ENCODE peak calls at places on chromosomes 13 and 19, in six cellular contexts. O, A, X, D, U and Y are unnamed samples. For H3K4me1, the result is how much of the 10 kb centered on the place peaks cover.

GRCh38 chr13:63107163-63107935 is 1691.7 kb upstream of the PCDH20 start:
- DNase-seq in D (no peak), U (no peak), O (no peak), A (no peak), X (peak), Y (no peak)

GRCh38 chr19:49597703-49597974 is 6.7 kb downstream of the PRR12 start:
- DNase-seq in U (no peak), O (no peak), A (no peak), X (no peak), D (no peak), Y (no peak)

GRCh38 chr13:20825476-20825875 is 51.7 kb upstream of the EEF1AKMT1 start:
- DNase-seq in X (peak), U (no peak), D (no peak), A (no peak), O (no peak), Y (no peak)

GRCh38 chr13:78194904-78195639 is 276.4 kb upstream of the EDNRB start:
- DNase-seq in U (no peak), A (no peak), D (no peak), O (no peak), X (peak), Y (no peak)

GRCh38 chr19:38304866-38305429 is 897 bp downstream of the C19orf33 start:
- DNase-seq in X (peak), O (peak), D (peak), U (no peak), A (peak), Y (peak)

GRCh38 chr19:48372904-48373303 is 8.7 kb downstream of the SYNGR4 start:
- DNase-seq in U (no peak), X (peak), D (no peak), O (no peak), A (no peak), Y (peak)

GRCh38 chr19:48351341-48351752 is 12.4 kb downstream of the TMEM143 start:
- DNase-seq in D (peak), U (peak), O (no peak), X (peak), A (peak), Y (peak)

GRCh38 chr19:48551437-48552302 is at the start of gene SULT2B1:
- DNase-seq in U (no peak), D (peak), X (no peak), O (peak), A (no peak), Y (peak)

GRCh38 chr13:113901642-113902041 is 37.8 kb upstream of the GAS6 start:
- DNase-seq in X (no peak), D (no peak), O (no peak), U (no peak), A (no peak), Y (peak)

GRCh38 chr13:113917096-113917495 is 53.2 kb upstream of the GAS6 start:
- DNase-seq in A (no peak), O (peak), X (no peak), D (no peak), U (no peak), Y (peak)

GRCh38 chr19:40908981-40909380 is 26.9 kb upstream of the CYP2A7 start:
- DNase-seq in D (no peak), A (no peak), X (no peak), O (no peak), U (no peak), Y (no peak)

GRCh38 chr19:50717891-50718254 is 1.7 kb downstream of the SHANK1 start:
- DNase-seq in A (no peak), O (no peak), D (no peak), X (no peak), U (no peak), Y (no peak)

GRCh38 chr19:1068111-1069001 is 1.4 kb downstream of the ARHGAP45 start:
- DNase-seq in D (peak), U (no peak), A (peak), X (no peak), O (no peak), Y (peak)

GRCh38 chr13:31920301-31920818 is 111.2 kb upstream of the FRY start:
- DNase-seq in O (no peak), X (no peak), D (no peak), A (no peak), U (no peak), Y (no peak)

GRCh38 chr13:52954838-52955237 is 73.8 kb upstream of the OLFM4 start:
- DNase-seq in A (no peak), O (no peak), U (no peak), X (no peak), D (no peak), Y (no peak)

GRCh38 chr19:15466851-15467733 is 2.7 kb upstream of the RASAL3 start:
- DNase-seq in A (no peak), U (no peak), X (peak), D (peak), O (no peak), Y (no peak)

GRCh38 chr19:9528757-9529336 is 9.6 kb downstream of the ZNF426 start:
- DNase-seq in U (no peak), O (no peak), D (no peak), X (peak), A (no peak), Y (no peak)

GRCh38 chr19:49930483-49931011 is 1.2 kb upstream of the NUP62 start:
- DNase-seq in X (no peak), O (no peak), U (peak), A (peak), D (peak), Y (peak)

GRCh38 chr13:55652657-55653056 is 1488.1 kb upstream of the PRR20A start:
- DNase-seq in D (no peak), A (no peak), X (no peak), O (no peak), U (no peak), Y (no peak)
- H3K4me1 ChIP-seq in D (under half), A (under half), X (under half), O (under half), U (under half), Y (under half)

GRCh38 chr13:109707044-109707794 is 79.2 kb downstream of the IRS2 start:
- DNase-seq in D (no peak), O (no peak), X (no peak), U (no peak), A (no peak), Y (peak)

GRCh38 chr13:109715902-109716301 is 70.5 kb downstream of the IRS2 start:
- DNase-seq in A (no peak), O (no peak), U (no peak), D (no peak), X (no peak), Y (no peak)

GRCh38 chr13:109708014-109708617 is 78.3 kb downstream of the IRS2 start:
- DNase-seq in U (no peak), X (no peak), A (no peak), D (no peak), O (no peak), Y (no peak)

GRCh38 chr13:109717686-109718085 is 68.7 kb downstream of the IRS2 start:
- DNase-seq in D (no peak), U (no peak), A (no peak), X (no peak), O (no peak), Y (no peak)

GRCh38 chr13:109712187-109712601 is 74.2 kb downstream of the IRS2 start:
- DNase-seq in U (no peak), O (no peak), D (no peak), X (no peak), A (no peak), Y (no peak)
- H3K4me3 ChIP-seq in U (no peak), O (no peak), D (no peak), X (no peak), A (no peak), Y (no peak)

GRCh38 chr19:35004517-35005255 is 4.6 kb downstream of the GRAMD1A start:
- DNase-seq in A (no peak), D (no peak), U (no peak), X (no peak), O (no peak), Y (no peak)

GRCh38 chr19:35006342-35006998 is 6.3 kb downstream of the GRAMD1A start:
- DNase-seq in U (no peak), A (no peak), O (peak), X (peak), D (no peak), Y (peak)

GRCh38 chr19:35005256-35005977 is 5.3 kb downstream of the GRAMD1A start:
- DNase-seq in O (no peak), D (no peak), X (no peak), U (no peak), A (no peak), Y (no peak)

GRCh38 chr19:35008891-35009341 is 8.8 kb downstream of the GRAMD1A start:
- DNase-seq in X (no peak), A (peak), O (no peak), U (peak), D (no peak), Y (no peak)

DNA sequence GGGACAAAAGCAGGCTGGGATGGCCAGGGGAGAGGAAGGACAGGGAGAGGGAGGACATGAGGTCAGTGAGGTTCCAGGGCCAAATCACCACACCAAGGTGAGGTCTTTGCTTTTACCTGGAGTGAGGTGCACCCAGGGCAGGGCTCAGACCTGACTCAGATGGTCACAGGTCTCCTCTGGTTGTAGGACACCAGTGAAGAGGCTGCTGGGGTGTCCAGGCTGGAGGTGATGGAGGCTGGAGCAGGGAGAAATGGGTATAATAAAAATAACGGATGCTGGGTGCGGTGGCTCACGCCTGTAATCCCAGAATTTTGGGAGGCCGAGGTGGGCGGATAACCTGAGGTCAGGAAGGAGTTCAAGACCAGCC is 6.9 kb downstream of the GRAMD1A start:
- DNase-seq in A (no peak), X (no peak), D (no peak), O (no peak), U (no peak), Y (peak)
- H3K4me1 ChIP-seq in A (under half), X (under half), D (under half), O (under half), U (under half), Y (under half)

GRCh38 chr13:73702419-73703071 is 431.7 kb downstream of the KLF12 start:
- DNase-seq in U (no peak), X (peak), A (no peak), D (no peak), O (no peak), Y (no peak)
- H3K4me3 ChIP-seq in U (no peak), X (no peak), A (no peak), D (no peak), O (no peak), Y (no peak)